ENCODE peak calls at places on chromosome 21, in five cellular contexts. One of them, this sample, is unnamed.

GRCh38 chr21:18917602-18918001 is 514.0 kb upstream of the TMPRSS15 start:
- DNase-seq in CD8-positive, alpha-beta T cell: no peak
- DNase-seq in brain microvascular endothelial cell: no peak
- DNase-seq in ELR: no peak
- DNase-seq in GM12864: no peak
- DNase-seq in this sample: no peak

GRCh38 chr21:29240136-29240535 is 58.6 kb upstream of the BACH1 start:
- DNase-seq in CD8-positive, alpha-beta T cell: no peak
- DNase-seq in brain microvascular endothelial cell: no peak
- DNase-seq in ELR: no peak
- DNase-seq in GM12864: no peak
- DNase-seq in this sample: no peak

GRCh38 chr21:25858328-25858727 is 123.6 kb downstream of the GABPA start:
- DNase-seq in CD8-positive, alpha-beta T cell: no peak
- DNase-seq in brain microvascular endothelial cell: no peak
- DNase-seq in ELR: no peak
- DNase-seq in GM12864: no peak
- DNase-seq in this sample: no peak

GRCh38 chr21:41593051-41593783 is 85.3 kb upstream of the TMPRSS2 start:
- DNase-seq in CD8-positive, alpha-beta T cell: no peak
- DNase-seq in brain microvascular endothelial cell: no peak
- DNase-seq in ELR: no peak
- DNase-seq in GM12864: no peak
- DNase-seq in this sample: no peak

GRCh38 chr21:15250384-15250783 is 185.6 kb upstream of the NRIP1 start:
- DNase-seq in CD8-positive, alpha-beta T cell: no peak
- DNase-seq in brain microvascular endothelial cell: no peak
- DNase-seq in ELR: peak; percentile 83
- DNase-seq in GM12864: no peak
- DNase-seq in this sample: no peak

GRCh38 chr21:42426876-42427480 is 23.3 kb downstream of the UBASH3A start:
- DNase-seq in CD8-positive, alpha-beta T cell: no peak
- DNase-seq in brain microvascular endothelial cell: no peak
- DNase-seq in ELR: no peak
- DNase-seq in GM12864: no peak
- DNase-seq in this sample: no peak

GRCh38 chr21:42829954-42830353 is 49.4 kb downstream of the WDR4 start:
- DNase-seq in CD8-positive, alpha-beta T cell: no peak
- DNase-seq in brain microvascular endothelial cell: no peak
- DNase-seq in ELR: no peak
- DNase-seq in GM12864: no peak
- DNase-seq in this sample: no peak

GRCh38 chr21:42570841-42571387 is 57.3 kb downstream of the SLC37A1 start:
- DNase-seq in CD8-positive, alpha-beta T cell: no peak
- DNase-seq in brain microvascular endothelial cell: no peak
- DNase-seq in ELR: no peak
- DNase-seq in GM12864: no peak
- DNase-seq in this sample: no peak

GRCh38 chr21:34592573-34592972 is 22.3 kb downstream of the RCAN1 start:
- DNase-seq in CD8-positive, alpha-beta T cell: no peak
- DNase-seq in brain microvascular endothelial cell: no peak
- DNase-seq in ELR: no peak
- DNase-seq in GM12864: no peak
- DNase-seq in this sample: no peak

GRCh38 chr21:15617968-15618367 is 111.8 kb upstream of the USP25 start:
- DNase-seq in CD8-positive, alpha-beta T cell: no peak
- DNase-seq in brain microvascular endothelial cell: peak; percentile 76
- DNase-seq in ELR: peak; percentile 70
- DNase-seq in GM12864: no peak
- DNase-seq in this sample: no peak

GRCh38 chr21:42737969-42738590 is 84.7 kb downstream of the PDE9A start:
- DNase-seq in CD8-positive, alpha-beta T cell: no peak
- DNase-seq in brain microvascular endothelial cell: no peak
- DNase-seq in ELR: no peak
- DNase-seq in GM12864: no peak
- DNase-seq in this sample: no peak

GRCh38 chr21:39087238-39087975 is 95.8 kb downstream of the PSMG1 start:
- DNase-seq in CD8-positive, alpha-beta T cell: no peak
- DNase-seq in brain microvascular endothelial cell: no peak
- DNase-seq in ELR: no peak
- DNase-seq in GM12864: no peak
- DNase-seq in this sample: peak; percentile 97

GRCh38 chr21:41664881-41665765 is 101.7 kb downstream of the RIPK4 start:
- DNase-seq in CD8-positive, alpha-beta T cell: no peak
- DNase-seq in brain microvascular endothelial cell: peak; percentile 68
- DNase-seq in ELR: peak; percentile 73
- DNase-seq in GM12864: no peak
- DNase-seq in this sample: no peak

GRCh38 chr21:34801519-34802132 is 132.8 kb downstream of the CLIC6 start:
- DNase-seq in CD8-positive, alpha-beta T cell: no peak
- DNase-seq in brain microvascular endothelial cell: no peak
- DNase-seq in ELR: peak; percentile 43
- DNase-seq in GM12864: no peak
- DNase-seq in this sample: no peak

GRCh38 chr21:46357335-46357604 is 33.3 kb downstream of the PCNT start:
- DNase-seq in CD8-positive, alpha-beta T cell: no peak
- DNase-seq in brain microvascular endothelial cell: no peak
- DNase-seq in ELR: no peak
- DNase-seq in GM12864: no peak
- DNase-seq in this sample: no peak

GRCh38 chr21:39048064-39048463 is 135.2 kb downstream of the PSMG1 start:
- DNase-seq in CD8-positive, alpha-beta T cell: no peak
- DNase-seq in brain microvascular endothelial cell: peak; percentile 48
- DNase-seq in ELR: peak; percentile 79
- DNase-seq in GM12864: no peak
- DNase-seq in this sample: no peak

GRCh38 chr21:14591882-14592281 is 45.8 kb upstream of the SAMSN1 start:
- DNase-seq in CD8-positive, alpha-beta T cell: no peak
- DNase-seq in brain microvascular endothelial cell: peak; percentile 61
- DNase-seq in ELR: no peak
- DNase-seq in GM12864: no peak
- DNase-seq in this sample: peak; percentile 27

GRCh38 chr21:45386728-45387371 is 18.1 kb upstream of the COL18A1 start:
- DNase-seq in CD8-positive, alpha-beta T cell: no peak
- DNase-seq in brain microvascular endothelial cell: peak; percentile 84
- DNase-seq in ELR: peak; percentile 95
- DNase-seq in GM12864: no peak
- DNase-seq in this sample: peak; percentile 29

GRCh38 chr21:45220106-45220505 is 67.6 kb downstream of the POFUT2 start:
- DNase-seq in CD8-positive, alpha-beta T cell: no peak
- DNase-seq in brain microvascular endothelial cell: no peak
- DNase-seq in ELR: no peak
- DNase-seq in GM12864: no peak
- DNase-seq in this sample: no peak

GRCh38 chr21:31284797-31285397 is 59.2 kb downstream of the TIAM1 start:
- DNase-seq in CD8-positive, alpha-beta T cell: no peak
- DNase-seq in brain microvascular endothelial cell: peak; percentile 56
- DNase-seq in ELR: peak; percentile 53
- DNase-seq in GM12864: no peak
- DNase-seq in this sample: no peak

GRCh38 chr21:27260728-27261127 is 293.8 kb upstream of the ADAMTS5 start:
- DNase-seq in CD8-positive, alpha-beta T cell: no peak
- DNase-seq in brain microvascular endothelial cell: no peak
- DNase-seq in ELR: no peak
- DNase-seq in GM12864: no peak
- DNase-seq in this sample: no peak

GRCh38 chr21:39788383-39788782 is 43.4 kb downstream of the IGSF5 start:
- DNase-seq in CD8-positive, alpha-beta T cell: no peak
- DNase-seq in brain microvascular endothelial cell: peak; percentile 23
- DNase-seq in ELR: peak; percentile 59
- DNase-seq in GM12864: no peak
- DNase-seq in this sample: peak; percentile 13

GRCh38 chr21:42183374-42184266 is 35.3 kb upstream of the ABCG1 start:
- DNase-seq in CD8-positive, alpha-beta T cell: no peak
- DNase-seq in brain microvascular endothelial cell: no peak
- DNase-seq in ELR: no peak
- DNase-seq in GM12864: no peak
- DNase-seq in this sample: no peak

GRCh38 chr21:40516336-40516735 is 330.6 kb downstream of the DSCAM start:
- DNase-seq in CD8-positive, alpha-beta T cell: no peak
- DNase-seq in brain microvascular endothelial cell: no peak
- DNase-seq in ELR: no peak
- DNase-seq in GM12864: no peak
- DNase-seq in this sample: peak; percentile 20

GRCh38 chr21:43961382-43961909 is 50.7 kb upstream of the TRAPPC10 start:
- DNase-seq in CD8-positive, alpha-beta T cell: no peak
- DNase-seq in brain microvascular endothelial cell: no peak
- DNase-seq in ELR: no peak
- DNase-seq in GM12864: no peak
- DNase-seq in this sample: no peak

GRCh38 chr21:38244885-38245869 is 11.6 kb upstream of the KCNJ15 start:
- DNase-seq in CD8-positive, alpha-beta T cell: peak; percentile 38
- DNase-seq in brain microvascular endothelial cell: peak; percentile 99
- DNase-seq in ELR: peak; percentile 98
- DNase-seq in GM12864: no peak
- DNase-seq in this sample: no peak

GRCh38 chr21:42258150-42258884 is 39.4 kb downstream of the ABCG1 start:
- DNase-seq in CD8-positive, alpha-beta T cell: peak; percentile 76
- DNase-seq in brain microvascular endothelial cell: peak; percentile 34
- DNase-seq in ELR: peak; percentile 50
- DNase-seq in GM12864: no peak
- DNase-seq in this sample: no peak

GRCh38 chr21:45228656-45229240 is 58.9 kb downstream of the POFUT2 start:
- DNase-seq in CD8-positive, alpha-beta T cell: no peak
- DNase-seq in brain microvascular endothelial cell: no peak
- DNase-seq in ELR: peak; percentile 72
- DNase-seq in GM12864: no peak
- DNase-seq in this sample: no peak

GRCh38 chr21:26368591-26368990 is 198.0 kb upstream of the APP start:
- DNase-seq in CD8-positive, alpha-beta T cell: no peak
- DNase-seq in brain microvascular endothelial cell: no peak
- DNase-seq in ELR: no peak
- DNase-seq in GM12864: no peak
- DNase-seq in this sample: no peak

GRCh38 chr21:32248616-32249550 is 30.0 kb downstream of the MIS18A start:
- DNase-seq in CD8-positive, alpha-beta T cell: no peak
- DNase-seq in brain microvascular endothelial cell: no peak
- DNase-seq in ELR: no peak
- DNase-seq in GM12864: no peak
- DNase-seq in this sample: no peak

GRCh38 chr21:45283019-45283610 is 4.6 kb downstream of the POFUT2 start:
- DNase-seq in CD8-positive, alpha-beta T cell: no peak
- DNase-seq in brain microvascular endothelial cell: no peak
- DNase-seq in ELR: no peak
- DNase-seq in GM12864: no peak
- DNase-seq in this sample: no peak

GRCh38 chr21:41358193-41359166 is 3.3 kb upstream of the MX2 start:
- DNase-seq in CD8-positive, alpha-beta T cell: no peak
- DNase-seq in brain microvascular endothelial cell: no peak
- DNase-seq in ELR: no peak
- DNase-seq in GM12864: no peak
- DNase-seq in this sample: no peak

GRCh38 chr21:39016740-39017315 is 166.4 kb downstream of the PSMG1 start:
- DNase-seq in CD8-positive, alpha-beta T cell: no peak
- DNase-seq in brain microvascular endothelial cell: no peak
- DNase-seq in ELR: peak; percentile 36
- DNase-seq in GM12864: peak; percentile 36
- DNase-seq in this sample: no peak

GRCh38 chr21:23853796-23854379 is 1753.4 kb downstream of the MRPL39 start:
- DNase-seq in CD8-positive, alpha-beta T cell: no peak
- DNase-seq in brain microvascular endothelial cell: peak; percentile 6
- DNase-seq in ELR: peak; percentile 38
- DNase-seq in GM12864: no peak
- DNase-seq in this sample: no peak